ENCODE peak calls at places on chromosomes 5 and 9, in five cellular contexts. K, X, B, I and Z are unnamed samples.

GRCh38 chr5:134638760-134639201 is 6.2 kb upstream of the SAR1B start:
- DNase-seq in K (no peak), X (no peak), B (no peak), I (no peak), Z (no peak)

GRCh38 chr5:120451445-120451844 is 12.7 kb upstream of the PRR16 start:
- DNase-seq in K (no peak), X (no peak), B (no peak), I (no peak), Z (no peak)

GRCh38 chr5:94159144-94159543 is 417.7 kb upstream of the POU5F2 start:
- DNase-seq in K (no peak), X (no peak), B (no peak), I (no peak), Z (no peak)

GRCh38 chr5:84494453-84494852 is 109.8 kb upstream of the EDIL3 start:
- DNase-seq in K (no peak), X (no peak), B (no peak), I (no peak), Z (no peak)

GRCh38 chr9:118395415-118395814 is 691.2 kb downstream of the TLR4 start:
- DNase-seq in K (no peak), X (no peak), B (no peak), I (no peak), Z (no peak)

GRCh38 chr5:128644863-128645262 is 106.8 kb upstream of the FBN2 start:
- DNase-seq in K (no peak), X (no peak), B (no peak), I (no peak), Z (no peak)

GRCh38 chr5:52881468-52881867 is 93.8 kb downstream of the ITGA1 start:
- DNase-seq in K (no peak), X (no peak), B (no peak), I (no peak), Z (no peak)

GRCh38 chr9:18061856-18062255 is 412.1 kb upstream of the ADAMTSL1 start:
- DNase-seq in K (no peak), X (no peak), B (no peak), I (no peak), Z (no peak)

GRCh38 chr5:143205386-143205785 is 198.1 kb downstream of the NR3C1 start:
- DNase-seq in K (no peak), X (no peak), B (no peak), I (no peak), Z (no peak)

GRCh38 chr9:73371801-73372200 is 220.1 kb downstream of the ANXA1 start:
- DNase-seq in K (no peak), X (no peak), B (no peak), I (no peak), Z (no peak)

GRCh38 chr5:125865166-125865815 is 557.9 kb upstream of the GRAMD2B start:
- DNase-seq in K (no peak), X (no peak), B (no peak), I (no peak), Z (no peak)

GRCh38 chr5:36680066-36680465 is 73.7 kb downstream of the SLC1A3 start:
- DNase-seq in K (no peak), X (peak; percentile 84), B (no peak), I (no peak), Z (no peak)

GRCh38 chr5:163821142-163821541 is 315.7 kb downstream of the MAT2B start:
- DNase-seq in K (no peak), X (no peak), B (no peak), I (peak; percentile 22), Z (no peak)

GRCh38 chr5:42591026-42591425 is 165.6 kb upstream of the CCDC152 start:
- DNase-seq in K (no peak), X (no peak), B (no peak), I (no peak), Z (no peak)

GRCh38 chr9:108160705-108161233 is 671.2 kb upstream of the KLF4 start:
- DNase-seq in K (no peak), X (no peak), B (no peak), I (no peak), Z (no peak)

GRCh38 chr5:35129921-35130485 is 82.3 kb upstream of the AGXT2 start:
- DNase-seq in K (peak; percentile 5), X (no peak), B (no peak), I (no peak), Z (peak; percentile 72)

GRCh38 chr5:106094128-106094726 is 1576.5 kb downstream of the EFNA5 start:
- DNase-seq in K (no peak), X (no peak), B (no peak), I (no peak), Z (no peak)

GRCh38 chr5:90865194-90865593 is 306.6 kb downstream of the ADGRV1 start:
- DNase-seq in K (no peak), X (no peak), B (no peak), I (no peak), Z (no peak)

GRCh38 chr5:90866333-90866732 is 307.7 kb downstream of the ADGRV1 start:
- DNase-seq in K (peak; percentile 26), X (no peak), B (peak; percentile 50), I (no peak), Z (no peak)

GRCh38 chr5:90866915-90867715 is 308.5 kb downstream of the ADGRV1 start:
- DNase-seq in K (no peak), X (no peak), B (no peak), I (no peak), Z (no peak)

GRCh38 chr5:90861843-90862586 is 303.4 kb downstream of the ADGRV1 start:
- DNase-seq in K (no peak), X (no peak), B (no peak), I (no peak), Z (no peak)
- TF ChIP-seq CTCF in K (no peak), X (no peak), B (peak; percentile 41), I (no peak), Z (no peak)

GRCh38 chr9:70409280-70409679 is 5.2 kb downstream of the KLF9 start:
- DNase-seq in K (no peak), X (no peak), B (no peak), I (no peak), Z (no peak)
- TF ChIP-seq CTCF in K (no peak), X (no peak), B (no peak), I (no peak), Z (no peak)

GRCh38 chr5:109089191-109089590 is 320.6 kb downstream of the PJA2 start:
- DNase-seq in K (no peak), X (no peak), B (no peak), I (no peak), Z (no peak)
- TF ChIP-seq CTCF in K (no peak), X (no peak), B (no peak), I (no peak), Z (no peak)

DNA sequence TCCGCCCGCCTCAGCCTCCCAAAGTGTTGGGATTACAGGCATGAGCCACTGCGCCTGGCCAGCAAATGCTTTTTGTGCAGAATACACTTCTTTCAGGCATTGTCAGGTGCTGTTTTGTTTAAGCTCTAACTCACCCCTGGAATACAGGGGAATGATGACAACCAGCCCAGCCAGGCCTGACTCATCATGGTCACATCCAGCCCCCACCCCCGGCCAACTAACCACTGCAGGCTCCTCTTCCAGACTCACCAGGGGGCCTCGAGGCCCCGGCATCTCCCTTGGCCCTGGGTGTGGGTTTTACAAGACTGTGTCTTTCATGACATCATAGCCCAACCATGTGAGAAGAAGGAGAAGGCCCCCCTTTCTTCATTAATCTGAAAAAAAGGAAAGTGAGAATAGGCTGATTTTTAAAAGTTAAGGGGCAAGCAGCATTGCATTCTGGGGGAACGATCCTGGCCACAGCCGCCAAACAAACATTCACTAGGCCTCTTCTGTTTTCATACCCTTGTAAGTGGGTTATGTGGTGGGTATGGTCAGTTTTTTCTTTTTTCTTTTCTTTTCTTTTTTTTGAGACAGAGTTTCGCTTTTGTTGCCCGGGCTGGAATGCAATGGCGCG is 35.6 kb downstream of the OLFML2A start:
- DNase-seq in K (peak; percentile 47), X (no peak), B (peak; percentile 95), I (no peak), Z (peak; percentile 47)
- TF ChIP-seq CTCF in K (no peak), X (no peak), B (no peak), I (no peak), Z (no peak)

GRCh38 chr9:112970939-112971338 is 41.1 kb downstream of the ZNF883 start:
- DNase-seq in K (no peak), X (no peak), B (no peak), I (no peak), Z (no peak)
- TF ChIP-seq CTCF in K (no peak), X (no peak), B (peak; percentile 4), I (no peak), Z (no peak)

DNA sequence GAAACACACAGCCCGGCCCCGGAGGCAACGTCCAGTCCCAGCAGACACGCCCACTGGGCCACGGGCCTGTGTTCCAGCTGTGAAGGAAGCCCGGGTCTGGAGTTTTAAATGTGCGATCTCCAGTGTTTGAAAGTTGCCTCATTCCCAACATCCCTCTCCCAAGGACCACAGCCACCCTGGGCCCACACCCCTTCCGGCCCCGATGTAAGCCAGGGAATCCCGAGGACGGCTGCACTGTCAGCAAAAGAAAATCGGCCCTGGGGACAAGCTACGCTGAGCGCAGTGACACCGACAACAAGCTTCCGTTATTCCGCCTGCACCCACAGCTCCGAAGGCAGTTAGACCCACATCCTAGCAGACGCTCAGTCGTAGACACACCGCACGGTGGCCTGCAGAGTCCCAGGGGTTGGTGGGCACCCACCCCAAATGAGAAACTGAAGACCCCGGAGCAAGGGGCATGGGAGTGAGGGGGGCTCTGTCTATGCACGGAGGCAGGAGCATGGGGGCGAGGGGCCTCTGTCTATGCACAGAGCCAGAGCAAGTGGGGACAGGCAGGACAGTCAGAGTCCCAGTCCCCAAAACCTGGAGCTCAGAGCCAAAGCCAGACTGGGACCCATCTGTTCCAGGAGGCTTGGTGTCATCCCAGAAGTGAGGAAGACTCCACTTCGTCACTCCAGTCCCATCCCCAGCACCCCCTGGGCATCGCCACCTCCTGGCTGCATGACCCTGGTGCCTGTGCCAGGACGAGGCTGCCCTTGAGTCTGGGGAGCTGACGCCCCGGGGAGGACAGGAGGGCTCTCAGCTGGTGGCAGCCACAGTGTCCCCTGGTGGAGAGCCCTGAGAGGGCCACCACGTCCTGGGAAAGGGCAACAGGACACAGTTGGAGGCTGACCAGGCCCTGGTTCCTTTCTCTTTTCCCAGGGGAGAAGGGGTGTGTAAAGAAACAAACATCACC is 23.4 kb downstream of the GLT6D1 start:
- DNase-seq in K (peak; percentile 27), X (no peak), B (no peak), I (no peak), Z (no peak)
- TF ChIP-seq CTCF in K (no peak), X (no peak), B (peak; percentile 7), I (no peak), Z (no peak)

GRCh38 chr9:72365525-72366256 is 683 bp upstream of the ZFAND5 start:
- DNase-seq in K (peak; percentile 76), X (peak; percentile 98), B (peak; percentile 81), I (peak; percentile 47), Z (peak; percentile 72)
- TF ChIP-seq CTCF in K (no peak), X (peak; percentile 10), B (no peak), I (no peak), Z (no peak)

GRCh38 chr5:166083183-166083959 is 2208.1 kb upstream of the WWC1 start:
- DNase-seq in K (no peak), X (no peak), B (no peak), I (no peak), Z (no peak)
- TF ChIP-seq CTCF in K (no peak), X (no peak), B (no peak), I (no peak), Z (no peak)

DNA sequence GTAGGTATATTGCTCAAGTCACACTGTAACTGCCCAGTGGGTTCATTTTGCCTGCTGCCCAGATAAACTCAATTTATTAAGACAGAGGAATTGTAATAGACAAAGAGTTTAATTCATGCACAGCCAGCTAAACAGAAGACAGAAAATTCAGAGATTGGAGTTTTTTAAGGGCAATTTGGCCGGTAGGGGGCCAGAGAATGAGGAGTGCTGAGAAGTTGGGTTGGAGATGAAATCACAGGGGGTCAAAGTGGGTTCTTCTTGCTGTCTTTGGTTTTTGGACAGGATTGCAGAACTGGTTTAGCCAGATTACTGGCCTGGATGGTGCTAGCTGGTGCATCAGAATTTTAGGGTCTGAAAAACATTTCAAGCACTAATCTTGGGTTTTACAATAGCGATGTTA is 20.7 kb upstream of the IL33 start:
- DNase-seq in K (no peak), X (no peak), B (no peak), I (peak; percentile 24), Z (peak; percentile 3)
- TF ChIP-seq CTCF in K (peak; percentile 21), X (no peak), B (no peak), I (no peak), Z (no peak)